ENCODE peak calls at places on chromosome 15, in eight cellular contexts. One of them, this sample, is unnamed.

GRCh38 chr15:37783290-37783689 is 151.2 kb upstream of the TMCO5A start:
- DNase-seq in fibroblast of the conjunctiva: no peak
- DNase-seq in progenitor cell of endocrine pancreas: no peak
- DNase-seq in HTR-8/SVneo: no peak
- DNase-seq in M059J: peak; percentile 36
- DNase-seq in neural crest cell: no peak
- DNase-seq in uterus: no peak
- DNase-seq in 8988T: no peak
- DNase-seq in this sample: peak; percentile 18

GRCh38 chr15:71651750-71652186 is 158.6 kb upstream of the NR2E3 start:
- DNase-seq in progenitor cell of endocrine pancreas: no peak
- DNase-seq in fibroblast of the conjunctiva: peak; percentile 85
- DNase-seq in uterus: no peak
- DNase-seq in HTR-8/SVneo: peak; percentile 43
- DNase-seq in neural crest cell: peak; percentile 15
- DNase-seq in M059J: peak; percentile 68
- DNase-seq in 8988T: peak; percentile 14
- DNase-seq in this sample: peak; percentile 9

GRCh38 chr15:89389841-89390603 is 55.4 kb upstream of the POLG start:
- DNase-seq in uterus: no peak
- DNase-seq in 8988T: no peak
- DNase-seq in fibroblast of the conjunctiva: no peak
- DNase-seq in progenitor cell of endocrine pancreas: no peak
- DNase-seq in M059J: no peak
- DNase-seq in neural crest cell: no peak
- DNase-seq in HTR-8/SVneo: no peak
- DNase-seq in this sample: no peak

GRCh38 chr15:38069001-38069400 is 134.6 kb downstream of the TMCO5A start:
- DNase-seq in 8988T: no peak
- DNase-seq in progenitor cell of endocrine pancreas: no peak
- DNase-seq in uterus: no peak
- DNase-seq in fibroblast of the conjunctiva: peak; percentile 71
- DNase-seq in neural crest cell: no peak
- DNase-seq in HTR-8/SVneo: peak; percentile 64
- DNase-seq in M059J: peak; percentile 60
- DNase-seq in this sample: no peak

GRCh38 chr15:90266061-90266431 is 574 bp downstream of the NGRN start:
- DNase-seq in progenitor cell of endocrine pancreas: no peak
- DNase-seq in fibroblast of the conjunctiva: no peak
- DNase-seq in HTR-8/SVneo: peak; percentile 30
- DNase-seq in uterus: no peak
- DNase-seq in 8988T: no peak
- DNase-seq in neural crest cell: peak; percentile 6
- DNase-seq in M059J: peak; percentile 55
- DNase-seq in this sample: no peak

GRCh38 chr15:98187549-98187948 is 227.0 kb downstream of the ARRDC4 start:
- DNase-seq in 8988T: no peak
- DNase-seq in HTR-8/SVneo: no peak
- DNase-seq in neural crest cell: no peak
- DNase-seq in fibroblast of the conjunctiva: no peak
- DNase-seq in M059J: no peak
- DNase-seq in uterus: no peak
- DNase-seq in progenitor cell of endocrine pancreas: no peak
- DNase-seq in this sample: no peak

GRCh38 chr15:96416934-96417759 is 86.6 kb downstream of the NR2F2 start:
- DNase-seq in uterus: no peak
- DNase-seq in neural crest cell: no peak
- DNase-seq in HTR-8/SVneo: no peak
- DNase-seq in progenitor cell of endocrine pancreas: no peak
- DNase-seq in M059J: peak; percentile 36
- DNase-seq in fibroblast of the conjunctiva: no peak
- DNase-seq in 8988T: no peak
- DNase-seq in this sample: no peak

GRCh38 chr15:50702762-50703334 is 16.3 kb upstream of the TRPM7 start:
- DNase-seq in progenitor cell of endocrine pancreas: no peak
- DNase-seq in uterus: no peak
- DNase-seq in M059J: no peak
- DNase-seq in 8988T: no peak
- DNase-seq in fibroblast of the conjunctiva: no peak
- DNase-seq in HTR-8/SVneo: peak; percentile 11
- DNase-seq in neural crest cell: no peak
- DNase-seq in this sample: no peak

GRCh38 chr15:57607570-57608000 is 15.9 kb downstream of the MYZAP start:
- DNase-seq in M059J: peak; percentile 98
- DNase-seq in HTR-8/SVneo: peak; percentile 37
- DNase-seq in progenitor cell of endocrine pancreas: no peak
- DNase-seq in 8988T: no peak
- DNase-seq in fibroblast of the conjunctiva: peak; percentile 17
- DNase-seq in neural crest cell: no peak
- DNase-seq in uterus: no peak
- DNase-seq in this sample: no peak

GRCh38 chr15:72770673-72771328 is 12.8 kb downstream of the ADPGK start:
- DNase-seq in fibroblast of the conjunctiva: no peak
- DNase-seq in neural crest cell: no peak
- DNase-seq in progenitor cell of endocrine pancreas: no peak
- DNase-seq in 8988T: no peak
- DNase-seq in M059J: no peak
- DNase-seq in HTR-8/SVneo: no peak
- DNase-seq in uterus: no peak
- DNase-seq in this sample: no peak

GRCh38 chr15:71785996-71786395 is 24.4 kb upstream of the NR2E3 start:
- DNase-seq in uterus: no peak
- DNase-seq in neural crest cell: no peak
- DNase-seq in 8988T: no peak
- DNase-seq in progenitor cell of endocrine pancreas: no peak
- DNase-seq in HTR-8/SVneo: no peak
- DNase-seq in M059J: no peak
- DNase-seq in fibroblast of the conjunctiva: no peak
- DNase-seq in this sample: no peak

GRCh38 chr15:85837011-85837433 is 42.3 kb upstream of the KLHL25 start:
- DNase-seq in M059J: peak; percentile 38
- DNase-seq in neural crest cell: no peak
- DNase-seq in 8988T: no peak
- DNase-seq in HTR-8/SVneo: no peak
- DNase-seq in fibroblast of the conjunctiva: no peak
- DNase-seq in uterus: no peak
- DNase-seq in progenitor cell of endocrine pancreas: no peak
- DNase-seq in this sample: no peak

GRCh38 chr15:59703979-59704796 is 15.1 kb upstream of the BNIP2 start:
- DNase-seq in progenitor cell of endocrine pancreas: no peak
- DNase-seq in M059J: peak; percentile 76
- DNase-seq in 8988T: no peak
- DNase-seq in fibroblast of the conjunctiva: peak; percentile 10
- DNase-seq in HTR-8/SVneo: no peak
- DNase-seq in uterus: no peak
- DNase-seq in neural crest cell: no peak
- DNase-seq in this sample: no peak

GRCh38 chr15:89664441-89664840 is 9.2 kb upstream of the KIF7 start:
- DNase-seq in HTR-8/SVneo: no peak
- DNase-seq in 8988T: no peak
- DNase-seq in M059J: no peak
- DNase-seq in uterus: no peak
- DNase-seq in neural crest cell: no peak
- DNase-seq in fibroblast of the conjunctiva: no peak
- DNase-seq in progenitor cell of endocrine pancreas: no peak
- DNase-seq in this sample: no peak

GRCh38 chr15:92820233-92821021 is 79.7 kb upstream of the CHD2 start:
- DNase-seq in 8988T: peak; percentile 57
- DNase-seq in fibroblast of the conjunctiva: peak; percentile 76
- DNase-seq in uterus: peak; percentile 90
- DNase-seq in progenitor cell of endocrine pancreas: peak; percentile 84
- DNase-seq in M059J: peak; percentile 91
- DNase-seq in HTR-8/SVneo: peak; percentile 83
- DNase-seq in neural crest cell: peak; percentile 87
- DNase-seq in this sample: peak; percentile 95

GRCh38 chr15:47427463-47427862 is 289.8 kb upstream of the SEMA6D start:
- DNase-seq in progenitor cell of endocrine pancreas: no peak
- DNase-seq in fibroblast of the conjunctiva: no peak
- DNase-seq in neural crest cell: no peak
- DNase-seq in M059J: no peak
- DNase-seq in HTR-8/SVneo: no peak
- DNase-seq in 8988T: no peak
- DNase-seq in uterus: no peak
- DNase-seq in this sample: no peak

GRCh38 chr15:71104636-71105035 is 10.6 kb upstream of the THSD4 start:
- DNase-seq in fibroblast of the conjunctiva: no peak
- DNase-seq in neural crest cell: no peak
- DNase-seq in 8988T: no peak
- DNase-seq in M059J: no peak
- DNase-seq in uterus: no peak
- DNase-seq in progenitor cell of endocrine pancreas: no peak
- DNase-seq in HTR-8/SVneo: no peak
- DNase-seq in this sample: no peak

GRCh38 chr15:98838387-98839259 is 169.0 kb downstream of the PGPEP1L start:
- DNase-seq in uterus: no peak
- DNase-seq in fibroblast of the conjunctiva: no peak
- DNase-seq in HTR-8/SVneo: no peak
- DNase-seq in progenitor cell of endocrine pancreas: no peak
- DNase-seq in M059J: no peak
- DNase-seq in 8988T: no peak
- DNase-seq in neural crest cell: no peak
- DNase-seq in this sample: no peak

GRCh38 chr15:39404767-39405173 is 176.1 kb upstream of the THBS1 start:
- DNase-seq in progenitor cell of endocrine pancreas: no peak
- DNase-seq in M059J: peak; percentile 99
- DNase-seq in 8988T: no peak
- DNase-seq in uterus: no peak
- DNase-seq in neural crest cell: no peak
- DNase-seq in fibroblast of the conjunctiva: peak; percentile 90
- DNase-seq in HTR-8/SVneo: peak; percentile 72
- DNase-seq in this sample: no peak

GRCh38 chr15:71003314-71003713 is 110.7 kb downstream of the LRRC49 start:
- DNase-seq in progenitor cell of endocrine pancreas: no peak
- DNase-seq in M059J: peak; percentile 17
- DNase-seq in HTR-8/SVneo: no peak
- DNase-seq in neural crest cell: no peak
- DNase-seq in 8988T: no peak
- DNase-seq in fibroblast of the conjunctiva: no peak
- DNase-seq in uterus: no peak
- DNase-seq in this sample: no peak

GRCh38 chr15:47897525-47897924 is 180.2 kb downstream of the SEMA6D start:
- DNase-seq in progenitor cell of endocrine pancreas: no peak
- DNase-seq in 8988T: no peak
- DNase-seq in uterus: no peak
- DNase-seq in fibroblast of the conjunctiva: no peak
- DNase-seq in neural crest cell: no peak
- DNase-seq in M059J: no peak
- DNase-seq in HTR-8/SVneo: no peak
- DNase-seq in this sample: no peak

GRCh38 chr15:65355173-65355982 is 22.4 kb downstream of the IGDCC3 start:
- DNase-seq in fibroblast of the conjunctiva: no peak
- DNase-seq in uterus: no peak
- DNase-seq in progenitor cell of endocrine pancreas: no peak
- DNase-seq in HTR-8/SVneo: no peak
- DNase-seq in neural crest cell: peak; percentile 77
- DNase-seq in 8988T: no peak
- DNase-seq in M059J: no peak
- DNase-seq in this sample: peak; percentile 92

GRCh38 chr15:34716111-34716510 is 38.7 kb downstream of the GJD2 start:
- DNase-seq in 8988T: no peak
- DNase-seq in neural crest cell: no peak
- DNase-seq in M059J: no peak
- DNase-seq in fibroblast of the conjunctiva: no peak
- DNase-seq in HTR-8/SVneo: no peak
- DNase-seq in uterus: no peak
- DNase-seq in progenitor cell of endocrine pancreas: no peak
- DNase-seq in this sample: no peak

GRCh38 chr15:48541659-48542334 is 103.7 kb downstream of the FBN1 start:
- DNase-seq in HTR-8/SVneo: no peak
- DNase-seq in M059J: peak; percentile 96
- DNase-seq in progenitor cell of endocrine pancreas: no peak
- DNase-seq in uterus: no peak
- DNase-seq in neural crest cell: no peak
- DNase-seq in 8988T: no peak
- DNase-seq in fibroblast of the conjunctiva: peak; percentile 84
- DNase-seq in this sample: no peak

GRCh38 chr15:86384191-86384590 is 304.5 kb downstream of the AGBL1 start:
- DNase-seq in M059J: no peak
- DNase-seq in uterus: no peak
- DNase-seq in HTR-8/SVneo: no peak
- DNase-seq in fibroblast of the conjunctiva: no peak
- DNase-seq in progenitor cell of endocrine pancreas: no peak
- DNase-seq in 8988T: no peak
- DNase-seq in neural crest cell: no peak
- DNase-seq in this sample: no peak

GRCh38 chr15:77633134-77633912 is 611 bp upstream of the LINGO1 start:
- DNase-seq in progenitor cell of endocrine pancreas: peak; percentile 96
- DNase-seq in neural crest cell: peak; percentile 98
- DNase-seq in uterus: peak; percentile 72
- DNase-seq in M059J: peak; percentile 74
- DNase-seq in HTR-8/SVneo: peak; percentile 87
- DNase-seq in fibroblast of the conjunctiva: peak; percentile 58
- DNase-seq in 8988T: peak; percentile 99
- DNase-seq in this sample: peak; percentile 90

GRCh38 chr15:23422099-23422945 is 24.7 kb downstream of the GOLGA6L2 start:
- DNase-seq in uterus: no peak
- DNase-seq in 8988T: no peak
- DNase-seq in progenitor cell of endocrine pancreas: no peak
- DNase-seq in HTR-8/SVneo: no peak
- DNase-seq in neural crest cell: no peak
- DNase-seq in M059J: peak; percentile 48
- DNase-seq in fibroblast of the conjunctiva: peak; percentile 6
- DNase-seq in this sample: no peak

GRCh38 chr15:100767002-100767825 is 112.4 kb upstream of the ALDH1A3 start:
- DNase-seq in uterus: no peak
- DNase-seq in HTR-8/SVneo: no peak
- DNase-seq in neural crest cell: no peak
- DNase-seq in fibroblast of the conjunctiva: no peak
- DNase-seq in progenitor cell of endocrine pancreas: no peak
- DNase-seq in 8988T: no peak
- DNase-seq in M059J: no peak
- DNase-seq in this sample: no peak

GRCh38 chr15:67146214-67146613 is 80.8 kb downstream of the SMAD3 start:
- DNase-seq in HTR-8/SVneo: peak; percentile 56
- DNase-seq in neural crest cell: no peak
- DNase-seq in progenitor cell of endocrine pancreas: no peak
- DNase-seq in fibroblast of the conjunctiva: no peak
- DNase-seq in M059J: peak; percentile 91
- DNase-seq in 8988T: no peak
- DNase-seq in uterus: peak; percentile 77
- DNase-seq in this sample: no peak